ENCODE peak calls at places on chromosomes 2 and 18, in nine cellular contexts. I, O, C, W, R, X, F, Q and B are unnamed samples.

GRCh38 chr2:100137877-100138570 is 4.4 kb downstream of the AFF3 start:
- DNase-seq in I (no peak), O (no peak), C (no peak), W (no peak), R (no peak), X (no peak), F (no peak), Q (no peak), B (no peak)

GRCh38 chr2:201644001-201644400 is 698 bp upstream of the TMEM237 start:
- DNase-seq in I (no peak), O (no peak), C (no peak), W (no peak), R (no peak), X (no peak), F (no peak), Q (peak), B (no peak)

GRCh38 chr2:54386993-54387590 is 69.0 kb upstream of the SPTBN1 start:
- DNase-seq in I (no peak), O (peak), C (peak), W (no peak), R (peak), X (no peak), F (peak), Q (peak), B (no peak)

GRCh38 chr2:241151934-241152660 is 1.8 kb downstream of the PPP1R7 start:
- DNase-seq in I (no peak), O (no peak), C (no peak), W (no peak), R (no peak), X (no peak), F (no peak), Q (no peak), B (no peak)

GRCh38 chr2:196927318-196928225 is 1.1 kb upstream of the PGAP1 start:
- DNase-seq in I (peak), O (no peak), C (peak), W (no peak), R (no peak), X (peak), F (peak), Q (peak), B (no peak)

GRCh38 chr2:143950675-143951074 is 569.2 kb downstream of the ZEB2 start:
- DNase-seq in I (no peak), O (no peak), C (no peak), W (no peak), R (no peak), X (no peak), F (no peak), Q (no peak), B (no peak)

GRCh38 chr2:42132066-42132965 is 36.8 kb upstream of the EML4 start:
- DNase-seq in I (peak), O (no peak), C (peak), W (no peak), R (no peak), X (no peak), F (no peak), Q (no peak), B (peak)

GRCh38 chr2:86700705-86701104 is 19.4 kb upstream of the RMND5A start:
- DNase-seq in I (peak), O (no peak), C (no peak), W (no peak), R (no peak), X (no peak), F (no peak), Q (no peak), B (no peak)

GRCh38 chr2:205580591-205580990 is 101.7 kb upstream of the NRP2 start:
- DNase-seq in I (peak), O (no peak), C (peak), W (no peak), R (no peak), X (no peak), F (no peak), Q (no peak), B (no peak)

DNA sequence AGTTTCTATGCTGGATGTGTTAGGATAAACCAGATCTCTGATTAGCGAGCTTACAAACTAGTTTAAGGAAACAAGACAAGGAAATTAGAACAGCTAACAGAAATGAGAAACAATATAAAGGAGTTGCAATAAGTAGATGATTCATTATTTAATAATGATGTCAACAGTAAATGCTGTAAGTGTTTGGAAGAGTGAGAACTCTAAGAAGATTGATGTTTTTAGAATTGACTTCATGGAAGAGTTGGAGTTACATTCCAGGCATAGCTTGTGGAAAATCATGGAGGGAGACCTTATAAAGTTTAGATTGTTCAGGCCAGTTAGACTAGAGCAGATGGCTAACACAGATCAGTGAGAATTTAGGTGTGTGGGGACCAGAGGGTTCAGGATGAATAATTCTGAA is 32.6 kb downstream of the PPP1R1C start:
- DNase-seq in I (peak), O (no peak), C (peak), W (no peak), R (no peak), X (no peak), F (no peak), Q (no peak), B (no peak)
- H3K4me3 ChIP-seq in I (no peak), O (no peak), C (no peak), W (no peak), R (no peak), X (no peak), F (no peak), Q (no peak), B (no peak)

GRCh38 chr2:127893494-127893893 is 7.7 kb upstream of the AMMECR1L start:
- DNase-seq in I (no peak), O (no peak), C (no peak), W (peak), R (no peak), X (no peak), F (no peak), Q (no peak), B (peak)

GRCh38 chr2:127888772-127889171 is 3.0 kb upstream of the AMMECR1L start:
- DNase-seq in I (no peak), O (no peak), C (no peak), W (no peak), R (no peak), X (no peak), F (no peak), Q (no peak), B (no peak)

GRCh38 chr2:127891806-127892205 is 6.0 kb upstream of the AMMECR1L start:
- DNase-seq in I (no peak), O (no peak), C (no peak), W (peak), R (no peak), X (no peak), F (no peak), Q (no peak), B (peak)

GRCh38 chr2:127897531-127898187 is 11.9 kb upstream of the AMMECR1L start:
- DNase-seq in I (no peak), O (no peak), C (no peak), W (no peak), R (no peak), X (no peak), F (no peak), Q (no peak), B (no peak)

GRCh38 chr2:127893033-127893432 is 7.3 kb upstream of the AMMECR1L start:
- DNase-seq in I (no peak), O (no peak), C (no peak), W (no peak), R (peak), X (no peak), F (no peak), Q (no peak), B (no peak)
- H3K4me3 ChIP-seq in I (no peak), O (no peak), C (no peak), W (no peak), R (peak), X (no peak), F (no peak), Q (no peak), B (no peak)

GRCh38 chr2:32289165-32290054 is 11.7 kb downstream of the YIPF4 start:
- DNase-seq in I (peak), O (no peak), C (peak), W (no peak), R (no peak), X (no peak), F (peak), Q (no peak), B (no peak)

GRCh38 chr2:32278476-32278853 is 761 bp downstream of the YIPF4 start:
- DNase-seq in I (no peak), O (no peak), C (no peak), W (no peak), R (no peak), X (no peak), F (no peak), Q (no peak), B (no peak)

DNA sequence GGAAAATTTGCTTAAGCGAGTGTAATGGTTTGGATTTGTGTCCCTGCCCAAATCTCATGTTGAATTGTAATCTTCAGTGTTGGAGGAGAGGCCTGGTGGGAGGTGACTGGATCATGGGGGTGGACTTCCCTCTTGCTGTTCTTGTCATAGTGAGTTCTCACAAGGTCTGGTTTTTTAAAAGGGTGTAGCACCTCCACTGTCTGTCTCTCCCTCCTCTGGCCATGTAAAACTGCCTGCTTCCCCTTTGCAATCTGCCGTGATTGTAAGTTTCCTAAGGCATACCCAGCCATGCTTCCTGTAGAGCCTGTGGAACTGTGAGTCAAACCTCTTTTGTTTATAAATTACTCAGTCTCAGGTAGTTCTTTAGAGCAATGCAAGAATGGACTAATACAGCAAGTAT is 6.6 kb downstream of the YIPF4 start:
- DNase-seq in I (no peak), O (no peak), C (no peak), W (no peak), R (no peak), X (no peak), F (no peak), Q (no peak), B (no peak)
- H3K4me3 ChIP-seq in I (no peak), O (no peak), C (no peak), W (no peak), R (no peak), X (no peak), F (no peak), Q (no peak), B (no peak)

GRCh38 chr2:108619916-108620620 is 85.8 kb downstream of the LIMS1 start:
- DNase-seq in I (no peak), O (no peak), C (no peak), W (no peak), R (no peak), X (no peak), F (no peak), Q (no peak), B (no peak)
- H3K4me3 ChIP-seq in I (no peak), O (no peak), C (no peak), W (no peak), R (no peak), X (no peak), F (no peak), Q (no peak), B (peak)

GRCh38 chr18:74172697-74173433 is 24.5 kb downstream of the TIMM21 start:
- DNase-seq in I (no peak), O (no peak), C (no peak), W (no peak), R (no peak), X (no peak), F (no peak), Q (no peak), B (no peak)
- H3K4me3 ChIP-seq in I (no peak), O (no peak), C (no peak), W (no peak), R (no peak), X (no peak), F (no peak), Q (no peak), B (no peak)

GRCh38 chr2:26043862-26044736 is 10.2 kb downstream of the RAB10 start:
- DNase-seq in I (no peak), O (peak), C (no peak), W (peak), R (no peak), X (peak), F (peak), Q (no peak), B (peak)
- H3K4me3 ChIP-seq in I (no peak), O (no peak), C (no peak), W (no peak), R (no peak), X (peak), F (no peak), Q (no peak), B (no peak)

GRCh38 chr2:25323042-25323514 is 18.6 kb downstream of the DNMT3A start:
- DNase-seq in I (no peak), O (no peak), C (no peak), W (peak), R (no peak), X (no peak), F (no peak), Q (no peak), B (peak)
- H3K4me3 ChIP-seq in I (no peak), O (no peak), C (no peak), W (no peak), R (no peak), X (no peak), F (no peak), Q (no peak), B (no peak)

DNA sequence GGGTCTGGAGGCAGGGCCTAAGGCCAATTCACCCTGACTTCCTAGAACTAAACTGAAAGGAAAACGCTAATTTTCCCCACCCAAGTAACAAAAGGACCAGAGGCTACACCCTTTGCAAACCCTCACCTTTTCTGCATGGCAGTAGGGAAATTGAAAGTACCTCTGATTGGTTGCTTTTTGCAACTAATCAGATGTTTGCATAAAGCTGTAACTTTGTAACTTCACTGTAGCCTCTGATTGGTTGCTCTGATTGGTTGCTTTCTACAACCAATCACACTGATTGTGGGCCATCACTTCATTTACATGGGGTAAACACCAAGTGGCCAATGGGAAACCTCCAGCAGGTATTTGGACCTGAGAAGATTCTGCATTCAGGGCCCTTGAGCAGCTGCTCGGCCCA is 20.8 kb downstream of the EIPR1 start:
- DNase-seq in I (no peak), O (no peak), C (no peak), W (no peak), R (no peak), X (no peak), F (no peak), Q (no peak), B (no peak)
- H3K4me3 ChIP-seq in I (no peak), O (no peak), C (no peak), W (no peak), R (no peak), X (no peak), F (no peak), Q (no peak), B (no peak)

DNA sequence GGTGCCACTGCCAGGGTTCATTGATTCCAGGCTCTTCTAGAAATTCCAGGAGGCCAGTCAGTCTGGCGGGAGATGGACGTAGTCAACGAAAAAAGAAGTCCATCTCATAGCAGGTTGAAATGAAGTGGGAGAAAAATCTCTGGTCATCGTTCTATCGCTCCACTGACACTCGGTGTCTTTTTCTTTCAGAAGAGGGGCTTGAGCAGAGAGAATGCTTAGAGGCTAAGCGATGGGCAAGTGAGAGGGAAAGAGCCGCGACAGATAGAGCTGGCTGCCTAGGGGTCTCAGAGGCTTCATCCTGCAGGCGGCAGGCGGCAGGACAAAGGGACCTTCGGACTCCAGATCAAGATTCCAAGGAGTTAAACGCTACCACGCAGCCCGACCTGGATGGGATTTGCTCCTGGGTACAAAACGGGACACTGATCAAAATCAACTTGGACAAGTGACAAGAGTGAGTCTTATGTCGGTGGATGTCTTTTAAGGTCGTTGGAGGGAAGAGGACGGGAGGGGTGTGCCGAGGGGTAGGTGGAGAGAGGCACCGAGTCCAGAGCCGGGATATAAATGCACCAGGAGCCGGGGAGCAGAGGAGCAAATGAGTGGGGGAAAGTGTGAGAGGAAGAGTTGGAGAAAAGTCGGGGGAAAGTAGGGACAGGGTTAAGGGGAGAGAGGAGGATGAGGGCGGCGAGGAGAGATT is 672 bp upstream of the TMEM178A start:
- DNase-seq in I (no peak), O (no peak), C (no peak), W (peak), R (no peak), X (no peak), F (no peak), Q (no peak), B (peak)
- H3K4me3 ChIP-seq in I (peak), O (peak), C (peak), W (peak), R (peak), X (peak), F (no peak), Q (no peak), B (peak)

GRCh38 chr2:36889782-36890181 is 76.6 kb downstream of the STRN start:
- DNase-seq in I (peak), O (no peak), C (peak), W (no peak), R (no peak), X (no peak), F (peak), Q (no peak), B (no peak)
- H3K4me3 ChIP-seq in I (no peak), O (no peak), C (peak), W (no peak), R (no peak), X (no peak), F (no peak), Q (no peak), B (no peak)